ENCODE peak calls at places on chromosomes 6 and 20, in four cellular contexts. S, N, C and J are unnamed samples.

GRCh38 chr20:47705497-47705856 is 79.8 kb downstream of the SULF2 start:
- DNase-seq in S (no peak), N (no peak), C (no peak), J (no peak)

GRCh38 chr6:169820358-169820757 is 68.9 kb downstream of the ERMARD start:
- DNase-seq in S (no peak), N (no peak), C (no peak), J (no peak)

GRCh38 chr6:17289491-17290106 is 8.4 kb downstream of the RBM24 start:
- DNase-seq in S (peak; percentile 60), N (no peak), C (no peak), J (no peak)

GRCh38 chr20:38748863-38749153 is 548 bp downstream of the ACTR5 start:
- DNase-seq in S (no peak), N (no peak), C (peak; percentile 70), J (peak; percentile 72)

GRCh38 chr20:5689451-5689850 is 60.8 kb upstream of the SHLD1 start:
- DNase-seq in S (no peak), N (no peak), C (no peak), J (no peak)

GRCh38 chr20:3727333-3728035 is 5.0 kb upstream of the HSPA12B start:
- DNase-seq in S (peak; percentile 15), N (no peak), C (no peak), J (no peak)

GRCh38 chr6:19803331-19804330 is 33.5 kb upstream of the ID4 start:
- DNase-seq in S (peak; percentile 19), N (no peak), C (no peak), J (no peak)

GRCh38 chr6:34855463-34855862 is 32.4 kb downstream of the TAF11 start:
- DNase-seq in S (no peak), N (no peak), C (no peak), J (no peak)

DNA sequence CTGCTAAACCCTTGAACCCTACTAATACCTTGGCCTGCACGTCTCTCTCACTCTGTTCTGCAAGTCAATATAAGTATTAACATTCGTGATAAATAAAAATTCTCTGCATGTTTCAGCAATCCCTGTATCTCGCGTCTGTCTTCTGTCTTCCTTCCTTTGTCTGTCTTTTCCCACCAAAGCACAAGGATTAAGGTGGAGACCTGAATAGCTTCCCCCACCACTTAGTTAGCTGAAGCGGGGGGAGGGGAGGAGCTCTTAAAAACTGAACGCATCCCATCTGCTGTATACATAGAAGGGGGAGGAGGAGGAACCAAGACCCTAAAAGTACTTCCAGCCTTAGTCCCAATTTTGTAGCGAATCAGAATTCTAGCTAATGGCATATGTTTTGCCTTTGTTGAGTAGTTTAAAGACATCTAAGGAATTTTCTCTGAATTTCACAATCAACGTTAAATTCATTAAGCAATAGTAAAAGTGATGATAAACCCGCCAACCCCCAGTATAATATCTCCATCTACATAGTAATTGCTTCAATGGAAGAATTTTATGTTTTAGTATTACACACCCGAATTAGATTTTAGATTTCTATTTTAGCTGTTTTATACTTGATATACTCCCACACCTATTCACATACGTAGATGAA is 47.9 kb downstream of the GNAS start:
- DNase-seq in S (no peak), N (no peak), C (no peak), J (no peak)
- TF ChIP-seq CHD1 in S (no peak), N (no peak), C (no peak), J (no peak)

GRCh38 chr6:119240257-119241123 is 109.1 kb downstream of the MAN1A1 start:
- DNase-seq in S (no peak), N (no peak), C (no peak), J (peak; percentile 9)

GRCh38 chr6:119243657-119244056 is 105.9 kb downstream of the MAN1A1 start:
- DNase-seq in S (no peak), N (no peak), C (no peak), J (no peak)

GRCh38 chr6:119241124-119241491 is 108.5 kb downstream of the MAN1A1 start:
- DNase-seq in S (peak; percentile 59), N (peak; percentile 8), C (no peak), J (no peak)

GRCh38 chr6:119241540-119242309 is 107.8 kb downstream of the MAN1A1 start:
- DNase-seq in S (no peak), N (no peak), C (no peak), J (no peak)

DNA sequence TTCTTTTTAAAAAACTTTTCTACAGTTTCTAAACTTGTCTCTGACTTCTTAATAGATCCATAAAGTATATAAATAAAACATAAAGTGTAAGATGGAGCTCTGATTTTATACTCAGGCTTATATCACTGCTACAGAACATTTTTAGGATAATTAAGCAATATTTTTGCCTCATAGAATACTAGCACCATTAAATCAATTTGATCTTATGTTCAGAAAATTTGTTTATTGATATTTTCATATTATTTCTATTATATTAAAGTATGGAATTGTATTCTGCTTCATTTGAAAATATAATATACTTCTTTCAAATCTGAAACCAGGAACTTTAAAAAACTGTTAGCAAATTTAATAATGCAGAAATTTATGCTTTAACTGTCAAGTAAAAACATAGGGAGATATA is 106.5 kb downstream of the MAN1A1 start:
- DNase-seq in S (no peak), N (no peak), C (no peak), J (no peak)
- TF ChIP-seq CHD1 in S (no peak), N (no peak), C (no peak), J (no peak)

DNA sequence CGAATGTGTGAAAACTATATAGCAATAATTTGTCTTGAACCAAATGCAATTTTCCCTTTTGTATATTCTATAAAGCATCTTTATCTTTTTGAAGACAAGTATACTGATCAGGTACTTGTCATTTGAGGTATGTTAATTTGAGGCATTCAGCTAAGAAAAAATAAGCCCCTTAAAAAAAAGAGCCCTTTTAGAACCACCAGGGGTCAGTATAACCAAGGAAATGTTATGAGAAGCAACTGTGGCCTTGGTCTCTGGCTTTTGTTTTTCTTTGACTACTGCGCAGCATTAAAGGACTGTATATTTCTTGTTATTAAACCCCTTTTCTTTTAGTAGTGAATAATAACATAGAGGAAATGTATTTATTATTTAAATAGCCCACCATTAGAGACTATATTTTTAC is 43.1 kb downstream of the CD109 start:
- DNase-seq in S (peak; percentile 78), N (no peak), C (peak; percentile 34), J (no peak)
- TF ChIP-seq CHD1 in S (no peak), N (no peak), C (no peak), J (no peak)

GRCh38 chr6:124961784-124962611 is at the start of gene RNF217:
- DNase-seq in S (peak; percentile 76), N (no peak), C (peak; percentile 82), J (no peak)
- TF ChIP-seq CHD1 in S (no peak), N (no peak), C (peak; percentile 68), J (no peak)

GRCh38 chr20:36606171-36607116 is 865 bp downstream of the RAB5IF start:
- DNase-seq in S (peak; percentile 21), N (no peak), C (peak; percentile 27), J (no peak)
- TF ChIP-seq CHD1 in S (no peak), N (peak; percentile 49), C (peak; percentile 61), J (no peak)

DNA sequence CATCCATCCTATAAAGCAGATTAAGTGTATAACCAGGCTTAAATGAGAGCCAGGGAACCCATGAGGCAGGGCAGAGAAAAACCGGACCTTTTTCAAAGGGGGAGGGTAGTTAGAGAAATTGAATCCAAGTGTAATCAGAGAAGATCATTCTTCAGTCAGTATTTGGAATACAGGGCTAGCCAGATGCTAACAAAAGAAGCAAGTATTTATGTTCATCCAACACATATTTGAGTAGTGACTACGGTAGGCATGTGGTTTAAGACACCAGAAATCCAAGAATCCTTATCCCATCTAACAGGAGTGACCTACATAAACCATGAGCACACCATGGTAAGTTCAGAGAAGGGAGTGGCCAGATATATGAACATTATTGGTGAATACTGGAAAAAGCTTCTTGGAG is 46.8 kb upstream of the FAM83C start:
- DNase-seq in S (peak; percentile 99), N (no peak), C (no peak), J (no peak)
- TF ChIP-seq CHD1 in S (no peak), N (no peak), C (no peak), J (no peak)

GRCh38 chr6:39725632-39725997 is 407 bp upstream of the KIF6 start:
- DNase-seq in S (no peak), N (no peak), C (no peak), J (no peak)

GRCh38 chr6:39729945-39730344 is 4.7 kb upstream of the KIF6 start:
- DNase-seq in S (no peak), N (no peak), C (no peak), J (no peak)

GRCh38 chr6:39724787-39725631 is at the start of gene KIF6:
- DNase-seq in S (peak; percentile 73), N (peak; percentile 57), C (peak; percentile 95), J (peak; percentile 87)
- TF ChIP-seq CHD1 in S (no peak), N (no peak), C (no peak), J (no peak)